ENCODE peak calls at places on chromosome 21, in four cellular contexts. Y, E, X and P are unnamed samples. For H3K4me1, the result is how much of the 10 kb centered on the place peaks cover.

GRCh38 chr21:45726438-45726837 is 82.9 kb downstream of the PCBP3 start:
- DNase-seq in Y (no peak), X (no peak), E (no peak), P (no peak)

GRCh38 chr21:18493420-18493819 is 89.8 kb upstream of the TMPRSS15 start:
- DNase-seq in X (no peak), E (no peak), Y (no peak), P (no peak)

GRCh38 chr21:34827445-34828235 is 158.8 kb downstream of the CLIC6 start:
- DNase-seq in E (no peak), X (no peak), Y (no peak), P (no peak)

GRCh38 chr21:27086630-27087029 is 119.7 kb upstream of the ADAMTS5 start:
- DNase-seq in Y (no peak), E (no peak), X (no peak), P (no peak)

GRCh38 chr21:27251752-27252151 is 284.9 kb upstream of the ADAMTS5 start:
- DNase-seq in E (no peak), X (no peak), Y (no peak), P (no peak)

GRCh38 chr21:45285266-45285931 is 2.3 kb downstream of the POFUT2 start:
- DNase-seq in X (no peak), E (no peak), Y (no peak), P (peak)

GRCh38 chr21:41142051-41142795 is 25.7 kb upstream of the BACE2 start:
- DNase-seq in E (no peak), Y (no peak), X (no peak), P (no peak)

GRCh38 chr21:25508364-25508763 is 98.9 kb downstream of the MRPL39 start:
- DNase-seq in E (no peak), X (peak), Y (no peak), P (no peak)

GRCh38 chr21:46057111-46057709 is 40.7 kb upstream of the COL6A2 start:
- DNase-seq in X (no peak), Y (no peak), E (peak), P (no peak)

DNA sequence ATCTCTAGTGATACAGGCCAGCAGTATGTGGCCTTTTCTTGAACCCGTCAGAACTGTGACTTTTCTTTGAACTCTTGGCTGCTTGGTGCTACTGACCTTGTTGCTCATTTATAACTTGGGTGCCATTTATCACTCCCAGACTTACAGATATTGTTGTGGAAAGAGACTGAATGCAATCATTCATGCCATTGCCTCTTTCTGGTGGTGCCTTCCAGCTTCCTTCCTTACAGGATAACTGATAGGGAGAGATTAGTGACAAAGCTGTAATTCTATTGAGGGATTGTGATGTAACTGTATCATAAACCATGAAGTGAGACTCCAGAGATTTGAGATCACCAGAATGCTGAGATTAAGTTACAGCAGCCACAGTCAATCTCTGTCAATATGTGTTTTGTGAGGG is 256.5 kb downstream of the USP25 start:
- DNase-seq in E (no peak), X (peak), Y (no peak), P (no peak)
- H3K27ac ChIP-seq in E (no peak), X (no peak), Y (no peak), P (no peak)

DNA sequence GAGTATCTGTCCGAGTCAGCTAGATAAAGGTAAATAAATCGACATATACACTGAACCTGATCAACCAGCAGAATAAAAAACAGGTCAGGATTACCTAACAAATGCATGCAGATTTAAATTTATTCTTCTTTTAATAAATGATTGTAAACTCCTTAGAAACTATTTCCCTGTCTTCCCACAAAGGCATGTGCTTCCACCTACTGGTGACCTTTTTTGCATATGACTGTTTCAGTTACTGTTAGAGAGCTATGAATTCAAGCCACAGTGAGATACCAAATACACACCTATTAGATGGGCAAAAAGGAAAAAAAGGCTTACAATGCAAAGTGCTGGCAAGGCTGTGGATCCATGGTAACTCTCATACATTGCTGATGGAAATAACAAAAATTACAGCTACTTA is 957.4 kb upstream of the NCAM2 start:
- DNase-seq in Y (no peak), X (peak), E (no peak), P (no peak)
- TF ChIP-seq CTCF in Y (no peak), X (no peak), E (no peak), P (no peak)

GRCh38 chr21:36702622-36702968 is 3.7 kb downstream of the SIM2 start:
- DNase-seq in Y (no peak), X (no peak), E (no peak), P (no peak)

GRCh38 chr21:36701912-36702621 is 3.2 kb downstream of the SIM2 start:
- DNase-seq in E (no peak), Y (no peak), X (no peak), P (no peak)

GRCh38 chr21:36699546-36700294 is 805 bp downstream of the SIM2 start:
- DNase-seq in Y (no peak), X (no peak), E (no peak), P (no peak)

GRCh38 chr21:36700295-36700960 is 1.5 kb downstream of the SIM2 start:
- DNase-seq in X (no peak), Y (no peak), E (no peak), P (no peak)

GRCh38 chr21:36700961-36701911 is 2.3 kb downstream of the SIM2 start:
- DNase-seq in Y (no peak), E (no peak), X (peak), P (no peak)
- H3K4me1 ChIP-seq in Y (under half), E (under half), X (under half), P (half or more)

GRCh38 chr21:28436286-28436932 is 556.3 kb downstream of the LTN1 start:
- DNase-seq in X (no peak), Y (no peak), E (no peak), P (no peak)
- H3K27ac ChIP-seq in X (no peak), Y (no peak), E (no peak), P (no peak)

DNA sequence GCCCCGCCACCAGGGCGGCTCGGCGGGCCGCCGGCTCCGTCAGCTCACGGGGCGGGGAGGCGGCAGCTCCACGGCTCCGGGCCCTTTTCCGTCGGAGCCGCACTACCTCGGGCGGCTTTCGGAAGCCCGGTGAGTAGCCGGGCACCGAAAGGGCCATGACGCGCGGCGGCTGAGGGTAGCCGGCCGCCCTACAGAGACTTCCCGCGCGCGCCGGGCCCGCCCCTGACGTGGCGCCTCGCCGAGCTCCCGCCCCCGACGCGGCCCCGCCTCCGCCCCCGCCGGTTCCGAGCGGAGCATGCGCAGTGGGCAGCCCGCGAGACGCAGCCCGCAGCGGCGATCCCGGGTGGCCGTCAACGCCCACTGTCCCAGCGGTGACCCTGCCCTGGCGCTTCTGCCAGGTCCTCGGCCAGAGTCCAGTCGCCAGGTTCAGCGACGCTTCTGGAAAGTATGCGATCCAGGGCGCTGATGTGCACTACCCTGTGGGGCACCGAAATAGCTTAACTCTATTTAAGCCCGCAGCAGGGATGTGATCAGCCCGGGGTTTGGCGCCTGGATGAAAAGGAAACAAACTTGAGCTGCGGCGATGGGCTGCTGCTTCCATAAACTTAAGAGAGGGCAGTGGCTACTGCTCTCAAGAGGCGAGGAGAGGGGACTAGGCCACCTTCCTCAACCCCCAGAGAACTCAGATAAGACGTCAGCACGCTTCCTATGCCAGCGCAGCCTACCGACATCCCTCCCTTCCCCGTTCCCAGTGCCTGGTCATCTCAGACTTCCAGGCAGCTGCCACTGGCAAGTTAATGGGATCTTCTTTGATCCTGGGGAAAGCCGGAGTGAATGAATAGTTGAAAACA is at the start of gene DONSON:
- DNase-seq in E (peak), X (peak), Y (peak), P (peak)
- TF ChIP-seq CTCF in E (peak), X (no peak), Y (no peak), P (no peak)

DNA sequence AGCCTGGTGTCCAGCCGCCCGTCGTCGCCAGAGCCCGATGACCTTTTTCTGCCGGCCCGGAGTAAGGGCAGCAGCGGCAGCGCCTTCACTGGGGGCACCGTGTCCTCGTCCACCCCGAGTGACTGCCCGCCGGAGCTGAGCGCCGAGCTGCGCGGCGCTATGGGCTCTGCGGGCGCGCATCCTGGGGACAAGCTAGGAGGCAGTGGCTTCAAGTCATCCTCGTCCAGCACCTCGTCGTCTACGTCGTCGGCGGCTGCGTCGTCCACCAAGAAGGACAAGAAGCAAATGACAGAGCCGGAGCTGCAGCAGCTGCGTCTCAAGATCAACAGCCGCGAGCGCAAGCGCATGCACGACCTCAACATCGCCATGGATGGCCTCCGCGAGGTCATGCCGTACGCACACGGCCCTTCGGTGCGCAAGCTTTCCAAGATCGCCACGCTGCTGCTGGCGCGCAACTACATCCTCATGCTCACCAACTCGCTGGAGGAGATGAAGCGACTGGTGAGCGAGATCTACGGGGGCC is 1.2 kb downstream of the OLIG2 start:
- DNase-seq in E (no peak), Y (no peak), X (no peak), P (no peak)
- H3K4me1 ChIP-seq in E (under half), Y (under half), X (under half), P (under half)